ENCODE peak calls at places on chromosome 13, in nine cellular contexts. U is ascending aorta; N is thyroid gland; Q is Peyer's patch; J is right lobe of liver; Z is CD8-positive, alpha-beta memory T cell; M is tibial artery; K is stomach; X is heart left ventricle. Y is an unnamed sample. For H3K4me1, the result is how much of the 10 kb centered on the place peaks cover.

GRCh38 chr13:41580345-41580744 is 123.0 kb downstream of the RGCC start:
- DNase-seq in U (no peak), N (no peak), Q (no peak), J (no peak), Z (no peak), M (no peak), K (no peak), X (no peak), Y (no peak)

GRCh38 chr13:34719060-34719875 is 222.8 kb upstream of the NBEA start:
- DNase-seq in U (no peak), N (no peak), Q (no peak), J (no peak), Z (no peak), M (no peak), K (no peak), X (no peak), Y (no peak)

GRCh38 chr13:113554333-113554700 is 30.2 kb upstream of the TFDP1 start:
- DNase-seq in U (no peak), N (no peak), Q (no peak), J (no peak), Z (no peak), M (no peak), K (peak), X (no peak), Y (no peak)

GRCh38 chr13:104014803-104015645 is 948.8 kb upstream of the SLC10A2 start:
- DNase-seq in U (no peak), N (no peak), Q (no peak), J (no peak), Z (no peak), M (no peak), K (no peak), X (no peak), Y (no peak)

GRCh38 chr13:27976362-27977177 is 7.5 kb upstream of the CDX2 start:
- DNase-seq in U (peak), N (no peak), Q (peak), J (peak), Z (no peak), M (no peak), K (peak), X (no peak), Y (no peak)

GRCh38 chr13:73060251-73061160 is 1.7 kb downstream of the KLF5 start:
- DNase-seq in U (peak), N (peak), Q (no peak), J (no peak), Z (no peak), M (peak), K (no peak), X (peak), Y (peak)

GRCh38 chr13:31697290-31697689 is 42.0 kb upstream of the RXFP2 start:
- DNase-seq in U (no peak), N (no peak), Q (no peak), J (no peak), Z (no peak), M (no peak), K (no peak), X (no peak), Y (no peak)

GRCh38 chr13:42174344-42175162 is 97.4 kb upstream of the AKAP11 start:
- DNase-seq in U (no peak), N (no peak), Q (no peak), J (no peak), Z (no peak), M (no peak), K (no peak), X (no peak), Y (no peak)

GRCh38 chr13:21079761-21080730 is 18.7 kb upstream of the LATS2 start:
- DNase-seq in U (peak), N (peak), Q (no peak), J (no peak), Z (no peak), M (peak), K (no peak), X (peak), Y (no peak)

GRCh38 chr13:107351305-107351704 is 783.4 kb upstream of the ARGLU1 start:
- DNase-seq in U (no peak), N (no peak), Q (no peak), J (no peak), Z (no peak), M (no peak), K (no peak), X (no peak), Y (no peak)

GRCh38 chr13:97798171-97798821 is 155.2 kb upstream of the IPO5 start:
- DNase-seq in U (peak), N (no peak), Q (no peak), J (no peak), Z (no peak), M (no peak), K (no peak), X (no peak), Y (no peak)

GRCh38 chr13:102400619-102401125 is 1.2 kb downstream of the FGF14 start:
- DNase-seq in U (peak), N (no peak), Q (no peak), J (peak), Z (no peak), M (peak), K (no peak), X (peak), Y (peak)

GRCh38 chr13:33526718-33527117 is 241.2 kb upstream of the STARD13 start:
- DNase-seq in U (no peak), N (no peak), Q (no peak), J (no peak), Z (no peak), M (no peak), K (no peak), X (no peak), Y (no peak)

DNA sequence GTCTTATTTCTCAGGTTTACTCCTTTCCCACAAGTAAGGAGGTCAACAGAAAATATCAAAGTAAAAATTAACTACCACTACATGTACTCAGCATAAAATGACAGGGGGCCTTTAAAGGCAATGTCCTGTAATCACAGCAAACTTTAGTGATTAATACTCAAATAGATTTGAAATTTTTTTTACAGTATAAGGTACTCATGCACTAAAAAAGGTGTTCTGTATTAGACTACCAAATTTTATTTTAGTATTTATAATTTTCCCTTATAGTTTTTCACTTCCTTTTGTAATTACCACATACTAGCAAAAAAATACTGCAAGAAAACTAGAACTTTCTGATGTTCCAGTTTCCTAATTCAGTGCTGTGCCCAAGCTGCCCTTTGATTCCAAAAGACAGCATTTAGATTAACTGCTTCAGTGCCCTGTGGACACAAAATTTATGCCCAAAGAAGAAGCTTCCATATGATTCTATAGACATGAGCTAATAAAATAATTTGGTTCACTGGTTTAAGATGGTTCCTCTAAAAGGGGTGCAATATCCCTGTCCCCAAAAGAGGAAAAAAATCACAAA is 70.6 kb downstream of the KLF12 start:
- DNase-seq in U (no peak), N (no peak), Q (no peak), J (no peak), Z (no peak), M (no peak), K (no peak), X (no peak), Y (no peak)
- H3K4me3 ChIP-seq in U (peak), N (no peak), Q (no peak), J (no peak), Z (no peak), M (peak), K (no peak), X (no peak), Y (no peak)

GRCh38 chr13:29937836-29938235 is 87.4 kb upstream of the UBL3 start:
- DNase-seq in U (no peak), N (no peak), Q (no peak), J (no peak), Z (no peak), M (no peak), K (no peak), X (no peak), Y (no peak)
- H3K4me1 ChIP-seq in U (under half), N (under half), Q (under half), J (under half), Z (under half), M (under half), K (under half), X (under half), Y (under half)

GRCh38 chr13:40180776-40181175 is 485.7 kb downstream of the FOXO1 start:
- DNase-seq in U (no peak), N (no peak), Q (no peak), J (no peak), Z (no peak), M (no peak), K (no peak), X (no peak), Y (no peak)
- H3K27ac ChIP-seq in U (no peak), N (no peak), Q (no peak), J (no peak), Z (no peak), M (no peak), K (no peak), X (no peak), Y (peak)

DNA sequence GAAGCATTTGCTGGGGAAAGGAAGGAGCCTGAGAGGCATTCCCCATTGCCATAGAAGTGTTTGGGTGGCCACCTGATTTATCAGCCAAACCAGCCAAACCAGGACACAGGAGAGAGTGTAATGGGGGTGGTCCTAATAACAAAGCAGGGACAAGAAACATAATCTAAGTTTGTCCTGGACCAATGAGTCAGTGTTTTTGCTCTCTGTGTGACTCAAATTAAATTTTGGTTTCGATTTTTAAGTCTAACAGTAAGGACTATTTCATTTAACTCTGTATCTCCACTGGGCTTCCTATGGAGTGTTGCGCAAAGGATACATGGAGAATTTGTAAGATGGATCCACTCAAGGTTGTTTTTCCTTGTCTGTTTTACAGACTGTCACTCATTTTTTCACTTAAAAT is 19.5 kb upstream of the TRPC4 start:
- DNase-seq in U (no peak), N (no peak), Q (no peak), J (no peak), Z (no peak), M (no peak), K (no peak), X (no peak), Y (no peak)
- H3K4me3 ChIP-seq in U (peak), N (no peak), Q (no peak), J (no peak), Z (no peak), M (no peak), K (no peak), X (no peak), Y (no peak)

GRCh38 chr13:44234566-44234965 is 139.1 kb upstream of the SERP2 start:
- DNase-seq in U (no peak), N (no peak), Q (no peak), J (no peak), Z (no peak), M (no peak), K (no peak), X (no peak), Y (no peak)
- H3K4me1 ChIP-seq in U (under half), N (half or more), Q (under half), J (under half), Z (under half), M (under half), K (under half), X (under half), Y (under half)

DNA sequence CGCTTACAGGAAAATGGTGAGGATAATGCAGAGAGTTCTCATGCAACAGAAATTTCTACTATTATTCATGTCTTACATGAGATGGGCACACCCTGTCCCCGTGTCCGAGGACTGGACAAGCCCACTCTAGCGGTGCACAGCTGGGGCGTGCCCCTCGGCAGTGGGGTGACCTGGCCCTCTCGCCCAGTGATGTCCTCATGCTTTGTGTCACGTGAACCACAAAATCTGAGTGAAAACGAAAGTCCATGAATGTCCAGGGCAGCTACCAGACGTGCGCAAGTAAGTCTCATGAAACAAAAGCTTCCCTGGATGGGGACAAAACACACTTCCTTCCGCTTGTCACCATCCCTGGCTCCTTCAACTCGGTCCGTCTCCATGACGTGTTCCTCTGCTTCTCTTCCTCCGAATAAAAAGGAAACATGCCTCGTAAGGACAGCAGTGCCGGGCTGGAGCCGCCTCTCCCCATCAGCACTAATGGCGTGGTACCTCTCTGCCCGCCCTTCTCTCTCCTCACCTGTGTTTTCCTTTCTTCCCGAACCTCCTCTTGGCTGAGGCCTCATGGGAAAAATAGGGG is 45.6 kb downstream of the ANKRD10 start:
- DNase-seq in U (no peak), N (no peak), Q (no peak), J (no peak), Z (no peak), M (no peak), K (no peak), X (peak), Y (no peak)
- H3K27ac ChIP-seq in U (peak), N (peak), Q (peak), J (peak), Z (peak), M (peak), K (peak), X (peak), Y (peak)

DNA sequence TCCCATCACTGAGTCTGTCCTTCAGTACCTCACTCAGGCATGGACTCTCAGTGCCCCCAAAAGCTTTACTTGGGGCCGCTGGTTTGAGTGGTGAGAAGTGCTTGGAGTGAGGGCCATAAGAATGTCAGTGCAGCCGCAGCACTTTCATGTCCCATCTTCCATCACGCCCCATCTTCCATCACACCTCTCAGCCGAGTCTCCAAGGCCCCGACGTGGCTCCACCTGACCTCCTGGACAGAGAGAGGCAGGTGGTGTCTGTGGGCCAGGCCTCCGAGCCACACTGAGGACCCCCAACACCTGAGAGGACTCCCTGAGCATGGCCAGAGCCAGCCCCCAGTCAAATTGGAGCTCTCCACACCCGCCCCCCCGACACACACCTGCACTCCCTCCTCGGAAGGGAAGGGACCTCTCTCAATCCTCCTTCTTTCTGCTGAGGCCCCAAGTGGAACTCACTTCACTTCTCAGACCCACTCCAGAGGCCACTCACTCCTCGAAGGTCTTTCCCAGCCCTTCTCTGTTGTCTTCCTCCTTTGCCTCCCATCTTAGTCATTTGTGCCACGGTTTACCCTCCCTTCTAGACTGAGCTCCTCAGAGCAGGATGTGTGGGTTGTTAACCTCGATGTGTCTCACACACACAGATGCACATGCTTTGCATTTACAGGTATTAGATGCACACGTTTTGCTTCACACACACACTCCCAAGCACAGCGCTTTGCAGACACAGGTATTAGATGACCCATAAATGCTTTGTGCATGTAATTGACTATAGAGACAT is 65.7 kb upstream of the ATP12A start:
- DNase-seq in U (no peak), N (no peak), Q (no peak), J (no peak), Z (no peak), M (no peak), K (no peak), X (no peak), Y (no peak)
- H3K4me3 ChIP-seq in U (no peak), N (no peak), Q (no peak), J (no peak), Z (no peak), M (no peak), K (no peak), X (no peak), Y (no peak)

Y was measured in pancreas.